ENCODE peak calls at places on chromosomes 5 and 9, in nine cellular contexts. One of them, this sample, is unnamed.

GRCh38 chr9:38227061-38227540 is 158.1 kb upstream of the SHB start:
- DNase-seq in AG10803: peak; percentile 53
- DNase-seq in heart right ventricle: peak; percentile 26
- DNase-seq in fibroblast of mammary gland: peak; percentile 66
- DNase-seq in foreskin fibroblast: peak; percentile 27
- DNase-seq in OCI-LY7: peak; percentile 93
- DNase-seq in Calu3: peak; percentile 81
- DNase-seq in AG04450: peak; percentile 80
- DNase-seq in mesothelial cell of epicardium: peak; percentile 90
- DNase-seq in this sample: peak; percentile 45

GRCh38 chr5:103669615-103670014 is 107.0 kb upstream of the NUDT12 start:
- DNase-seq in AG10803: no peak
- DNase-seq in OCI-LY7: no peak
- DNase-seq in Calu3: no peak
- DNase-seq in mesothelial cell of epicardium: no peak
- DNase-seq in foreskin fibroblast: no peak
- DNase-seq in heart right ventricle: no peak
- DNase-seq in fibroblast of mammary gland: no peak
- DNase-seq in AG04450: no peak
- DNase-seq in this sample: no peak

GRCh38 chr5:60540855-60541805 is 158.8 kb downstream of the DEPDC1B start:
- DNase-seq in mesothelial cell of epicardium: no peak
- DNase-seq in heart right ventricle: peak; percentile 37
- DNase-seq in AG04450: no peak
- DNase-seq in Calu3: no peak
- DNase-seq in AG10803: peak; percentile 75
- DNase-seq in fibroblast of mammary gland: peak; percentile 72
- DNase-seq in OCI-LY7: peak; percentile 50
- DNase-seq in foreskin fibroblast: peak; percentile 0
- DNase-seq in this sample: no peak

GRCh38 chr9:113222482-113222841 is 1.1 kb downstream of the SLC31A1 start:
- DNase-seq in heart right ventricle: no peak
- DNase-seq in AG04450: no peak
- DNase-seq in AG10803: peak; percentile 49
- DNase-seq in foreskin fibroblast: no peak
- DNase-seq in mesothelial cell of epicardium: no peak
- DNase-seq in OCI-LY7: no peak
- DNase-seq in Calu3: no peak
- DNase-seq in fibroblast of mammary gland: peak; percentile 40
- DNase-seq in this sample: no peak

GRCh38 chr5:173108914-173109313 is 35.4 kb upstream of the BNIP1 start:
- DNase-seq in mesothelial cell of epicardium: no peak
- DNase-seq in AG10803: no peak
- DNase-seq in OCI-LY7: no peak
- DNase-seq in foreskin fibroblast: no peak
- DNase-seq in fibroblast of mammary gland: no peak
- DNase-seq in heart right ventricle: no peak
- DNase-seq in AG04450: no peak
- DNase-seq in Calu3: no peak
- DNase-seq in this sample: no peak

GRCh38 chr5:16574789-16575785 is 41.7 kb downstream of the RETREG1 start:
- DNase-seq in AG10803: peak; percentile 81
- DNase-seq in Calu3: no peak
- DNase-seq in OCI-LY7: no peak
- DNase-seq in fibroblast of mammary gland: peak; percentile 91
- DNase-seq in heart right ventricle: peak; percentile 48
- DNase-seq in AG04450: peak; percentile 47
- DNase-seq in mesothelial cell of epicardium: no peak
- DNase-seq in foreskin fibroblast: peak; percentile 67
- DNase-seq in this sample: no peak

GRCh38 chr5:86320266-86320665 is 297.5 kb upstream of the COX7C start:
- DNase-seq in Calu3: no peak
- DNase-seq in AG10803: no peak
- DNase-seq in AG04450: no peak
- DNase-seq in heart right ventricle: no peak
- DNase-seq in foreskin fibroblast: no peak
- DNase-seq in fibroblast of mammary gland: no peak
- DNase-seq in OCI-LY7: no peak
- DNase-seq in mesothelial cell of epicardium: no peak
- DNase-seq in this sample: no peak

GRCh38 chr5:174464504-174465165 is 259.7 kb upstream of the MSX2 start:
- DNase-seq in heart right ventricle: no peak
- DNase-seq in AG04450: no peak
- DNase-seq in AG10803: no peak
- DNase-seq in mesothelial cell of epicardium: no peak
- DNase-seq in foreskin fibroblast: no peak
- DNase-seq in OCI-LY7: no peak
- DNase-seq in fibroblast of mammary gland: no peak
- DNase-seq in Calu3: no peak
- DNase-seq in this sample: no peak

GRCh38 chr9:95857122-95857521 is 18.4 kb upstream of the ERCC6L2 start:
- DNase-seq in foreskin fibroblast: no peak
- DNase-seq in Calu3: peak; percentile 11
- DNase-seq in OCI-LY7: no peak
- DNase-seq in heart right ventricle: no peak
- DNase-seq in AG10803: peak; percentile 44
- DNase-seq in AG04450: peak; percentile 76
- DNase-seq in fibroblast of mammary gland: peak; percentile 70
- DNase-seq in mesothelial cell of epicardium: peak; percentile 47
- DNase-seq in this sample: peak; percentile 84

GRCh38 chr9:12056874-12057273 is 636.3 kb upstream of the TYRP1 start:
- DNase-seq in AG10803: no peak
- DNase-seq in fibroblast of mammary gland: no peak
- DNase-seq in foreskin fibroblast: no peak
- DNase-seq in heart right ventricle: no peak
- DNase-seq in mesothelial cell of epicardium: no peak
- DNase-seq in AG04450: no peak
- DNase-seq in Calu3: no peak
- DNase-seq in OCI-LY7: no peak
- DNase-seq in this sample: no peak

GRCh38 chr5:81852277-81853004 is 101.5 kb upstream of the SSBP2 start:
- DNase-seq in fibroblast of mammary gland: peak; percentile 66
- DNase-seq in mesothelial cell of epicardium: peak; percentile 45
- DNase-seq in foreskin fibroblast: peak; percentile 10
- DNase-seq in AG04450: peak; percentile 29
- DNase-seq in heart right ventricle: no peak
- DNase-seq in AG10803: peak; percentile 25
- DNase-seq in Calu3: no peak
- DNase-seq in OCI-LY7: peak; percentile 76
- DNase-seq in this sample: peak; percentile 43

GRCh38 chr5:176792584-176793342 is 17.6 kb upstream of the UNC5A start:
- DNase-seq in heart right ventricle: no peak
- DNase-seq in Calu3: no peak
- DNase-seq in AG10803: no peak
- DNase-seq in foreskin fibroblast: no peak
- DNase-seq in mesothelial cell of epicardium: no peak
- DNase-seq in fibroblast of mammary gland: no peak
- DNase-seq in OCI-LY7: no peak
- DNase-seq in AG04450: no peak
- DNase-seq in this sample: no peak

GRCh38 chr5:138461343-138462125 is 3.7 kb upstream of the EGR1 start:
- DNase-seq in AG04450: peak; percentile 36
- DNase-seq in Calu3: no peak
- DNase-seq in heart right ventricle: peak; percentile 50
- DNase-seq in OCI-LY7: no peak
- DNase-seq in fibroblast of mammary gland: peak; percentile 91
- DNase-seq in AG10803: peak; percentile 81
- DNase-seq in mesothelial cell of epicardium: no peak
- DNase-seq in foreskin fibroblast: peak; percentile 68
- DNase-seq in this sample: no peak

GRCh38 chr9:125325821-125326220 is 64.2 kb downstream of the GAPVD1 start:
- DNase-seq in mesothelial cell of epicardium: no peak
- DNase-seq in fibroblast of mammary gland: peak; percentile 9
- DNase-seq in OCI-LY7: no peak
- DNase-seq in AG10803: no peak
- DNase-seq in Calu3: no peak
- DNase-seq in foreskin fibroblast: peak; percentile 14
- DNase-seq in heart right ventricle: no peak
- DNase-seq in AG04450: no peak
- DNase-seq in this sample: no peak

GRCh38 chr9:126043691-126044090 is 282.9 kb upstream of the MVB12B start:
- DNase-seq in mesothelial cell of epicardium: no peak
- DNase-seq in foreskin fibroblast: no peak
- DNase-seq in fibroblast of mammary gland: no peak
- DNase-seq in heart right ventricle: no peak
- DNase-seq in Calu3: no peak
- DNase-seq in OCI-LY7: no peak
- DNase-seq in AG04450: no peak
- DNase-seq in AG10803: peak; percentile 6
- DNase-seq in this sample: no peak

GRCh38 chr9:133460405-133461175 is 812 bp downstream of the CACFD1 start:
- DNase-seq in AG04450: no peak
- DNase-seq in Calu3: peak; percentile 55
- DNase-seq in foreskin fibroblast: no peak
- DNase-seq in heart right ventricle: peak; percentile 59
- DNase-seq in AG10803: peak; percentile 7
- DNase-seq in mesothelial cell of epicardium: no peak
- DNase-seq in OCI-LY7: peak; percentile 91
- DNase-seq in fibroblast of mammary gland: no peak
- DNase-seq in this sample: no peak

GRCh38 chr5:610744-611730 is 1.1 kb upstream of the CEP72 start:
- DNase-seq in AG04450: no peak
- DNase-seq in Calu3: no peak
- DNase-seq in heart right ventricle: no peak
- DNase-seq in mesothelial cell of epicardium: peak; percentile 34
- DNase-seq in foreskin fibroblast: no peak
- DNase-seq in fibroblast of mammary gland: no peak
- DNase-seq in AG10803: no peak
- DNase-seq in OCI-LY7: no peak
- DNase-seq in this sample: no peak

GRCh38 chr5:609506-609905 is 2.6 kb upstream of the CEP72 start:
- DNase-seq in heart right ventricle: no peak
- DNase-seq in fibroblast of mammary gland: no peak
- DNase-seq in mesothelial cell of epicardium: peak; percentile 2
- DNase-seq in Calu3: no peak
- DNase-seq in AG04450: no peak
- DNase-seq in AG10803: no peak
- DNase-seq in OCI-LY7: no peak
- DNase-seq in foreskin fibroblast: no peak
- DNase-seq in this sample: no peak

GRCh38 chr5:612498-613424 is 621 bp downstream of the CEP72 start:
- DNase-seq in OCI-LY7: peak; percentile 35
- DNase-seq in foreskin fibroblast: no peak
- DNase-seq in mesothelial cell of epicardium: peak; percentile 51
- DNase-seq in fibroblast of mammary gland: peak; percentile 12
- DNase-seq in heart right ventricle: no peak
- DNase-seq in AG04450: no peak
- DNase-seq in Calu3: peak; percentile 36
- DNase-seq in AG10803: no peak
- DNase-seq in this sample: no peak

GRCh38 chr5:610011-610743 is 2.0 kb upstream of the CEP72 start:
- DNase-seq in heart right ventricle: no peak
- DNase-seq in AG10803: no peak
- DNase-seq in foreskin fibroblast: no peak
- DNase-seq in OCI-LY7: no peak
- DNase-seq in mesothelial cell of epicardium: peak; percentile 22
- DNase-seq in Calu3: no peak
- DNase-seq in AG04450: no peak
- DNase-seq in fibroblast of mammary gland: no peak
- DNase-seq in this sample: no peak

GRCh38 chr5:611731-612486 is at the start of gene CEP72:
- DNase-seq in AG10803: peak; percentile 79
- DNase-seq in OCI-LY7: peak; percentile 90
- DNase-seq in fibroblast of mammary gland: peak; percentile 74
- DNase-seq in foreskin fibroblast: peak; percentile 81
- DNase-seq in Calu3: peak; percentile 91
- DNase-seq in heart right ventricle: peak; percentile 91
- DNase-seq in mesothelial cell of epicardium: peak; percentile 95
- DNase-seq in AG04450: peak; percentile 39
- DNase-seq in this sample: peak; percentile 22
- TF ChIP-seq CTCF in AG10803: no peak
- TF ChIP-seq CTCF in OCI-LY7: no peak
- TF ChIP-seq CTCF in fibroblast of mammary gland: no peak
- TF ChIP-seq CTCF in foreskin fibroblast: no peak
- TF ChIP-seq CTCF in Calu3: no peak
- TF ChIP-seq CTCF in heart right ventricle: no peak
- TF ChIP-seq CTCF in mesothelial cell of epicardium: no peak
- TF ChIP-seq CTCF in AG04450: no peak
- TF ChIP-seq CTCF in this sample: no peak

GRCh38 chr9:4732890-4733289 is 8.1 kb downstream of the AK3 start:
- DNase-seq in mesothelial cell of epicardium: no peak
- DNase-seq in fibroblast of mammary gland: no peak
- DNase-seq in foreskin fibroblast: no peak
- DNase-seq in Calu3: no peak
- DNase-seq in AG10803: no peak
- DNase-seq in OCI-LY7: no peak
- DNase-seq in heart right ventricle: no peak
- DNase-seq in AG04450: no peak
- DNase-seq in this sample: no peak

GRCh38 chr9:4738866-4739586 is 2.0 kb downstream of the AK3 start:
- DNase-seq in AG04450: no peak
- DNase-seq in AG10803: no peak
- DNase-seq in fibroblast of mammary gland: peak; percentile 21
- DNase-seq in Calu3: no peak
- DNase-seq in heart right ventricle: no peak
- DNase-seq in foreskin fibroblast: no peak
- DNase-seq in mesothelial cell of epicardium: no peak
- DNase-seq in OCI-LY7: no peak
- DNase-seq in this sample: no peak

GRCh38 chr9:4739587-4740372 is 1.2 kb downstream of the AK3 start:
- DNase-seq in AG04450: no peak
- DNase-seq in heart right ventricle: no peak
- DNase-seq in Calu3: no peak
- DNase-seq in foreskin fibroblast: no peak
- DNase-seq in AG10803: no peak
- DNase-seq in mesothelial cell of epicardium: no peak
- DNase-seq in OCI-LY7: peak; percentile 19
- DNase-seq in fibroblast of mammary gland: peak; percentile 39
- DNase-seq in this sample: no peak

GRCh38 chr9:4734150-4734549 is 6.9 kb downstream of the AK3 start:
- DNase-seq in AG10803: no peak
- DNase-seq in AG04450: no peak
- DNase-seq in fibroblast of mammary gland: peak; percentile 31
- DNase-seq in foreskin fibroblast: no peak
- DNase-seq in OCI-LY7: no peak
- DNase-seq in heart right ventricle: no peak
- DNase-seq in Calu3: no peak
- DNase-seq in mesothelial cell of epicardium: no peak
- DNase-seq in this sample: no peak
- TF ChIP-seq CTCF in AG10803: no peak
- TF ChIP-seq CTCF in AG04450: no peak
- TF ChIP-seq CTCF in fibroblast of mammary gland: no peak
- TF ChIP-seq CTCF in foreskin fibroblast: no peak
- TF ChIP-seq CTCF in OCI-LY7: no peak
- TF ChIP-seq CTCF in heart right ventricle: no peak
- TF ChIP-seq CTCF in Calu3: no peak
- TF ChIP-seq CTCF in mesothelial cell of epicardium: no peak
- TF ChIP-seq CTCF in this sample: no peak

GRCh38 chr9:85332487-85332886 is 409.3 kb downstream of the AGTPBP1 start:
- DNase-seq in heart right ventricle: no peak
- DNase-seq in OCI-LY7: peak; percentile 19
- DNase-seq in fibroblast of mammary gland: no peak
- DNase-seq in foreskin fibroblast: no peak
- DNase-seq in Calu3: peak; percentile 23
- DNase-seq in mesothelial cell of epicardium: no peak
- DNase-seq in AG10803: no peak
- DNase-seq in AG04450: no peak
- DNase-seq in this sample: no peak
- TF ChIP-seq CTCF in heart right ventricle: peak; percentile 8
- TF ChIP-seq CTCF in OCI-LY7: peak; percentile 62
- TF ChIP-seq CTCF in fibroblast of mammary gland: no peak
- TF ChIP-seq CTCF in foreskin fibroblast: no peak
- TF ChIP-seq CTCF in Calu3: peak; percentile 47
- TF ChIP-seq CTCF in mesothelial cell of epicardium: peak; percentile 25
- TF ChIP-seq CTCF in AG10803: peak; percentile 28
- TF ChIP-seq CTCF in AG04450: no peak
- TF ChIP-seq CTCF in this sample: peak; percentile 28

GRCh38 chr9:134663753-134664415 is 22.3 kb downstream of the COL5A1 start:
- DNase-seq in fibroblast of mammary gland: peak; percentile 63
- DNase-seq in Calu3: no peak
- DNase-seq in AG10803: peak; percentile 84
- DNase-seq in heart right ventricle: no peak
- DNase-seq in OCI-LY7: no peak
- DNase-seq in mesothelial cell of epicardium: no peak
- DNase-seq in AG04450: no peak
- DNase-seq in foreskin fibroblast: peak; percentile 33
- DNase-seq in this sample: no peak
- TF ChIP-seq CTCF in fibroblast of mammary gland: peak; percentile 28
- TF ChIP-seq CTCF in Calu3: no peak
- TF ChIP-seq CTCF in AG10803: peak; percentile 49
- TF ChIP-seq CTCF in heart right ventricle: no peak
- TF ChIP-seq CTCF in OCI-LY7: peak; percentile 37
- TF ChIP-seq CTCF in mesothelial cell of epicardium: no peak
- TF ChIP-seq CTCF in AG04450: peak; percentile 28
- TF ChIP-seq CTCF in foreskin fibroblast: peak; percentile 43
- TF ChIP-seq CTCF in this sample: peak; percentile 31